ENCODE peak calls at places on chromosomes 5 and 9, in seven cellular contexts. One of them, this sample, is unnamed. For H3K36me3, the result is how much of the 10 kb centered on the place peaks cover.

GRCh38 chr5:37417347-37417746 is 38.2 kb downstream of the WDR70 start:
- DNase-seq in neuronal stem cell: no peak
- DNase-seq in HepG2: no peak
- DNase-seq in astrocyte: no peak
- DNase-seq in GM23338: no peak
- DNase-seq in fibroblast of lung: no peak
- DNase-seq in hepatocyte: no peak
- DNase-seq in this sample: no peak

GRCh38 chr5:74136276-74136675 is 504.3 kb downstream of the ENC1 start:
- DNase-seq in neuronal stem cell: no peak
- DNase-seq in HepG2: no peak
- DNase-seq in astrocyte: no peak
- DNase-seq in GM23338: no peak
- DNase-seq in fibroblast of lung: no peak
- DNase-seq in hepatocyte: no peak
- DNase-seq in this sample: no peak

GRCh38 chr9:8365029-8365428 is 565.5 kb upstream of the DMAC1 start:
- DNase-seq in neuronal stem cell: no peak
- DNase-seq in HepG2: no peak
- DNase-seq in astrocyte: peak
- DNase-seq in GM23338: no peak
- DNase-seq in fibroblast of lung: peak
- DNase-seq in hepatocyte: peak
- DNase-seq in this sample: no peak

GRCh38 chr5:9046756-9047481 is 499.0 kb downstream of the SEMA5A start:
- DNase-seq in neuronal stem cell: no peak
- DNase-seq in HepG2: no peak
- DNase-seq in astrocyte: peak
- DNase-seq in GM23338: no peak
- DNase-seq in fibroblast of lung: peak
- DNase-seq in hepatocyte: peak
- DNase-seq in this sample: no peak

GRCh38 chr9:34139477-34140146 is 13.1 kb upstream of the DCAF12 start:
- DNase-seq in neuronal stem cell: no peak
- DNase-seq in HepG2: peak
- DNase-seq in astrocyte: peak
- DNase-seq in GM23338: peak
- DNase-seq in fibroblast of lung: peak
- DNase-seq in hepatocyte: peak
- DNase-seq in this sample: no peak

GRCh38 chr9:111527347-111527746 is 2.4 kb downstream of the ZNF483 start:
- DNase-seq in neuronal stem cell: no peak
- DNase-seq in HepG2: no peak
- DNase-seq in astrocyte: peak
- DNase-seq in GM23338: no peak
- DNase-seq in fibroblast of lung: no peak
- DNase-seq in hepatocyte: no peak
- DNase-seq in this sample: no peak

GRCh38 chr5:3353561-3353960 is 242.1 kb upstream of the IRX1 start:
- DNase-seq in neuronal stem cell: no peak
- DNase-seq in HepG2: no peak
- DNase-seq in astrocyte: no peak
- DNase-seq in GM23338: no peak
- DNase-seq in fibroblast of lung: no peak
- DNase-seq in hepatocyte: no peak
- DNase-seq in this sample: no peak

GRCh38 chr5:44828719-44829118 is 20.0 kb downstream of the MRPS30 start:
- DNase-seq in neuronal stem cell: no peak
- DNase-seq in HepG2: no peak
- DNase-seq in astrocyte: no peak
- DNase-seq in GM23338: no peak
- DNase-seq in fibroblast of lung: no peak
- DNase-seq in hepatocyte: no peak
- DNase-seq in this sample: no peak

GRCh38 chr5:81657386-81657785 is 93.5 kb downstream of the SSBP2 start:
- DNase-seq in neuronal stem cell: no peak
- DNase-seq in HepG2: no peak
- DNase-seq in astrocyte: no peak
- DNase-seq in GM23338: no peak
- DNase-seq in fibroblast of lung: peak
- DNase-seq in hepatocyte: peak
- DNase-seq in this sample: no peak

GRCh38 chr5:43017438-43017820 is 22.7 kb downstream of the ANXA2R start:
- DNase-seq in neuronal stem cell: no peak
- DNase-seq in HepG2: peak
- DNase-seq in astrocyte: no peak
- DNase-seq in GM23338: no peak
- DNase-seq in fibroblast of lung: peak
- DNase-seq in hepatocyte: peak
- DNase-seq in this sample: peak

GRCh38 chr9:21965401-21965951 is 28.7 kb downstream of the CDKN2A start:
- DNase-seq in neuronal stem cell: peak
- DNase-seq in HepG2: peak
- DNase-seq in astrocyte: peak
- DNase-seq in GM23338: peak
- DNase-seq in fibroblast of lung: peak
- DNase-seq in hepatocyte: peak
- DNase-seq in this sample: peak

DNA sequence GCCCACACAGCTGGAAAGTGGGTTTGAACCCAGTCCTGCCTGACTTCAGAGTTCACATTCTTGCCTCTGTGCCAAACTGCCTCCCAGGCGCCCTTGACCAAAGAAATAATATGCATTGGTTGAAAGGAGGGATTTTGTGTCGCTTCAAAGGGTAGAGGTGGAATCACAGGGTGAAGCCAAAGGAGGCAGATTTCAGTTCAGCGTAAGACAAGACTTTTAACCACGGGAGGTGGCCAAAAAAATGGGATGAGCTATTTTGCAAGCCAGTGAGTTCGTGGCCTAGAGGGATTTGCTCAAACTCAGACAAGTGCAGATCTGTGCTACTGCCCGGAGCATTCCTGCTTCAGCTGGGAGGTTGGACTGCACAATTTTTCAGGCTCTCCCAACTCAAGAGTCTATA is 57.6 kb upstream of the RANBP3L start:
- DNase-seq in neuronal stem cell: no peak
- DNase-seq in HepG2: no peak
- DNase-seq in astrocyte: peak
- DNase-seq in GM23338: no peak
- DNase-seq in fibroblast of lung: no peak
- DNase-seq in hepatocyte: no peak
- DNase-seq in this sample: peak
- H2AFZ ChIP-seq in neuronal stem cell: no peak
- H2AFZ ChIP-seq in HepG2: no peak
- H2AFZ ChIP-seq in astrocyte: no peak
- H2AFZ ChIP-seq in GM23338: peak
- H2AFZ ChIP-seq in fibroblast of lung: no peak
- H2AFZ ChIP-seq in hepatocyte: no peak
- H2AFZ ChIP-seq in this sample: peak

GRCh38 chr5:61991426-61991825 is 314.6 kb upstream of the KIF2A start:
- DNase-seq in neuronal stem cell: no peak
- DNase-seq in HepG2: peak
- DNase-seq in astrocyte: no peak
- DNase-seq in GM23338: no peak
- DNase-seq in fibroblast of lung: no peak
- DNase-seq in hepatocyte: no peak
- DNase-seq in this sample: no peak
- H3K36me3 ChIP-seq in neuronal stem cell: under half
- H3K36me3 ChIP-seq in HepG2: under half
- H3K36me3 ChIP-seq in astrocyte: under half
- H3K36me3 ChIP-seq in GM23338: under half
- H3K36me3 ChIP-seq in fibroblast of lung: under half
- H3K36me3 ChIP-seq in hepatocyte: under half
- H3K36me3 ChIP-seq in this sample: under half

GRCh38 chr9:124269556-124269955 is 11.8 kb downstream of the NEK6 start:
- DNase-seq in neuronal stem cell: no peak
- DNase-seq in HepG2: no peak
- DNase-seq in astrocyte: no peak
- DNase-seq in GM23338: no peak
- DNase-seq in fibroblast of lung: no peak
- DNase-seq in hepatocyte: no peak
- DNase-seq in this sample: no peak

GRCh38 chr9:124267271-124267807 is 9.6 kb downstream of the NEK6 start:
- DNase-seq in neuronal stem cell: no peak
- DNase-seq in HepG2: no peak
- DNase-seq in astrocyte: peak
- DNase-seq in GM23338: no peak
- DNase-seq in fibroblast of lung: peak
- DNase-seq in hepatocyte: no peak
- DNase-seq in this sample: peak

GRCh38 chr9:124266826-124267201 is 9.1 kb downstream of the NEK6 start:
- DNase-seq in neuronal stem cell: no peak
- DNase-seq in HepG2: no peak
- DNase-seq in astrocyte: no peak
- DNase-seq in GM23338: no peak
- DNase-seq in fibroblast of lung: no peak
- DNase-seq in hepatocyte: no peak
- DNase-seq in this sample: no peak

GRCh38 chr9:124266139-124266825 is 8.5 kb downstream of the NEK6 start:
- DNase-seq in neuronal stem cell: no peak
- DNase-seq in HepG2: no peak
- DNase-seq in astrocyte: peak
- DNase-seq in GM23338: no peak
- DNase-seq in fibroblast of lung: no peak
- DNase-seq in hepatocyte: no peak
- DNase-seq in this sample: no peak

GRCh38 chr9:124268248-124268647 is 10.5 kb downstream of the NEK6 start:
- DNase-seq in neuronal stem cell: no peak
- DNase-seq in HepG2: no peak
- DNase-seq in astrocyte: no peak
- DNase-seq in GM23338: no peak
- DNase-seq in fibroblast of lung: no peak
- DNase-seq in hepatocyte: no peak
- DNase-seq in this sample: no peak
- H2AFZ ChIP-seq in neuronal stem cell: no peak
- H2AFZ ChIP-seq in HepG2: no peak
- H2AFZ ChIP-seq in astrocyte: no peak
- H2AFZ ChIP-seq in GM23338: no peak
- H2AFZ ChIP-seq in fibroblast of lung: no peak
- H2AFZ ChIP-seq in hepatocyte: no peak
- H2AFZ ChIP-seq in this sample: no peak

DNA sequence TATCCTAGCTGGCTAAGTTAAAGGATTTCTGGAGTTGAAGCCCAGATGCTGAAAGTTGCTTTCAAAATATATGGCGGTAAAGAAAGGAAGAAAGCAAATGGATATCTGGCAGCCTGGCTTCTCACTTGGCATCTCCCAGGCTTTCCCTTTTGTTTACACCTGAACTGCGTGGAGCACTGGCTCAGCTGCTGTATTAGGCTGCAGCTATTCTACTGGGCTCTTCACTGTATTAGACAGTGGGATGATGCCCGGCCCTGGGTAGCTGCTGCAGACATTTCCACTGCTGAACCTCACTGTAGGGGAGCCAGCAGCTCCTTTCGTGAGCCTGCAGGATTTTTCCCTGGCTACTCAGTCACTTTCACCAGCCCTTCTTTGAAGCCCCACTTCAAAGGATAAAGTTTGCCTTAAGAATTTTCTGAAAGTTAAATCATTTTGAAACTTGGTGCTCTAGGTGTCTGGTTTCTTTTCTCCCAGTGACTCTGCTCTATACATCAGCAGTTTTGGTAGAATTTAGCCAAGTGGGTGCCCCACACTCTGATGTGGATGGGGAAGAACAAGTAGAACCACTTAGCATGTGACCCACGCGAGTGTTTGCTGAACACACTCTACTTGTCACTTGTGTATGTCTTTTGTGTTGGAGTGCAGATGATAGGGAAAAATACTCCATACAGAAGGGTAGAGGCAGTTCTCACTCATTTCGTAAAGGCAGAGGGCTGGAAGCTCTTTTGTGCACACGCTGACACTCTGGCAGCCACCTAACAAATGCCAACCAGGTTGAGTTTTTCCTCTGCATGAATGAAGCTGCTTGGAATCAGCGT is 49.9 kb downstream of the C9orf152 start:
- DNase-seq in neuronal stem cell: no peak
- DNase-seq in HepG2: no peak
- DNase-seq in astrocyte: no peak
- DNase-seq in GM23338: peak
- DNase-seq in fibroblast of lung: no peak
- DNase-seq in hepatocyte: no peak
- DNase-seq in this sample: no peak
- H3K36me3 ChIP-seq in neuronal stem cell: under half
- H3K36me3 ChIP-seq in HepG2: under half
- H3K36me3 ChIP-seq in astrocyte: under half
- H3K36me3 ChIP-seq in GM23338: under half
- H3K36me3 ChIP-seq in fibroblast of lung: under half
- H3K36me3 ChIP-seq in hepatocyte: under half
- H3K36me3 ChIP-seq in this sample: under half

This sample was measured in neural progenitor cell.